ENCODE peak calls at places on chromosomes 4 and X, in seven cellular contexts. U is NCI-H2029; J is stimulated activated CD4-positive, alpha-beta T cell treated with anti-CD3 and anti-CD28 coated beads, Interleukin-1b, Interleukin-23, amount 100 ng/mL, for 24 hours; I is pulmonary artery endothelial cell; E is foreskin fibroblast; D is psoas muscle; A is Kasumi-1. K is an unnamed sample.

GRCh38 chrX:154417157-154417556 is 5.8 kb downstream of the TAFAZZIN start:
- DNase-seq in U (peak; percentile 40), J (no peak), I (no peak), E (no peak), D (no peak), A (no peak), K (no peak)

GRCh38 chr4:82839624-82840023 is 41.0 kb upstream of the SCD5 start:
- DNase-seq in U (no peak), J (no peak), I (peak; percentile 36), E (no peak), D (no peak), A (no peak), K (no peak)

GRCh38 chrX:41118156-41118555 is 32.9 kb downstream of the USP9X start:
- DNase-seq in U (no peak), J (no peak), I (no peak), E (no peak), D (no peak), A (no peak), K (no peak)

GRCh38 chrX:54444752-54445151 is 4.5 kb downstream of the TSR2 start:
- DNase-seq in U (no peak), J (no peak), I (no peak), E (no peak), D (no peak), A (no peak), K (no peak)

GRCh38 chrX:131741103-131741581 is 197.3 kb downstream of the OR13H1 start:
- DNase-seq in U (no peak), J (peak; percentile 62), I (peak; percentile 63), E (no peak), D (peak; percentile 69), A (no peak), K (no peak)

GRCh38 chr4:5912614-5913019 is 19.7 kb upstream of the CRMP1 start:
- DNase-seq in U (no peak), J (no peak), I (no peak), E (no peak), D (no peak), A (no peak), K (no peak)

GRCh38 chr4:73603307-73603710 is 16.9 kb downstream of the RASSF6 start:
- DNase-seq in U (no peak), J (no peak), I (no peak), E (peak; percentile 49), D (no peak), A (no peak), K (no peak)

GRCh38 chr4:173169428-173170209 is 1.0 kb downstream of the GALNT7 start:
- DNase-seq in U (no peak), J (peak; percentile 20), I (peak; percentile 39), E (peak; percentile 82), D (peak; percentile 61), A (peak; percentile 82), K (peak; percentile 70)

GRCh38 chrX:149392896-149393295 is 112.2 kb downstream of the IDS start:
- DNase-seq in U (peak; percentile 52), J (no peak), I (no peak), E (no peak), D (no peak), A (no peak), K (no peak)

GRCh38 chr4:25113915-25114904 is 46.0 kb downstream of the SEPSECS start:
- DNase-seq in U (no peak), J (no peak), I (no peak), E (peak; percentile 81), D (no peak), A (no peak), K (no peak)

GRCh38 chr4:44738615-44739014 is 12.3 kb upstream of the GNPDA2 start:
- DNase-seq in U (no peak), J (no peak), I (no peak), E (peak; percentile 9), D (no peak), A (peak; percentile 57), K (no peak)

GRCh38 chrX:141341341-141341740 is 99.0 kb upstream of the SPANXC start:
- DNase-seq in U (no peak), J (no peak), I (peak; percentile 80), E (peak; percentile 34), D (no peak), A (no peak), K (no peak)

GRCh38 chr4:150768492-150768891 is 186.5 kb downstream of the MAB21L2 start:
- DNase-seq in U (no peak), J (no peak), I (no peak), E (no peak), D (no peak), A (no peak), K (no peak)

GRCh38 chr4:81257021-81257420 is 42.0 kb upstream of the PRKG2 start:
- DNase-seq in U (no peak), J (no peak), I (no peak), E (peak; percentile 80), D (no peak), A (no peak), K (no peak)

GRCh38 chr4:181350578-181351420 is 892.4 kb upstream of the TENM3 start:
- DNase-seq in U (no peak), J (no peak), I (no peak), E (no peak), D (no peak), A (no peak), K (no peak)

GRCh38 chr4:147110968-147111367 is 165.3 kb upstream of the TTC29 start:
- DNase-seq in U (no peak), J (no peak), I (no peak), E (peak; percentile 54), D (no peak), A (no peak), K (no peak)

GRCh38 chr4:19193274-19193962 is 1058.3 kb upstream of the SLIT2 start:
- DNase-seq in U (no peak), J (no peak), I (no peak), E (no peak), D (no peak), A (no peak), K (no peak)

GRCh38 chr4:68732653-68733466 is 62.4 kb upstream of the UGT2B15 start:
- DNase-seq in U (no peak), J (no peak), I (no peak), E (no peak), D (no peak), A (no peak), K (no peak)

GRCh38 chr4:38625508-38625907 is 38.5 kb upstream of the KLF3 start:
- DNase-seq in U (no peak), J (no peak), I (no peak), E (no peak), D (no peak), A (no peak), K (no peak)

GRCh38 chr4:105092356-105092755 is 54.3 kb upstream of the TET2 start:
- DNase-seq in U (peak; percentile 6), J (no peak), I (peak; percentile 26), E (peak; percentile 59), D (no peak), A (no peak), K (no peak)

GRCh38 chrX:9166566-9166909 is 132.6 kb upstream of the FAM9B start:
- DNase-seq in U (no peak), J (no peak), I (no peak), E (peak; percentile 40), D (no peak), A (no peak), K (no peak)

GRCh38 chr4:2337131-2337723 is 75.3 kb upstream of the MXD4 start:
- DNase-seq in U (no peak), J (no peak), I (no peak), E (no peak), D (no peak), A (no peak), K (no peak)

GRCh38 chr4:73721419-73721818 is 18.9 kb upstream of the CXCL8 start:
- DNase-seq in U (no peak), J (no peak), I (no peak), E (peak; percentile 90), D (no peak), A (no peak), K (no peak)

GRCh38 chrX:73850124-73851013 is 287.4 kb downstream of the CHIC1 start:
- DNase-seq in U (no peak), J (no peak), I (peak; percentile 5), E (peak; percentile 32), D (peak; percentile 55), A (no peak), K (no peak)

K was measured in putamen.